ENCODE peak calls at places on chromosomes 7 and 10, in six cellular contexts. One of them, this sample, is unnamed. For H3K36me3, the result is how much of the 10 kb centered on the place peaks cover.

GRCh38 chr7:3151784-3152183 is 108.1 kb upstream of the CARD11 start:
- DNase-seq in adipocyte: no peak
- DNase-seq in CD8-positive, alpha-beta T cell: no peak
- DNase-seq in cardiac muscle cell: no peak
- DNase-seq in effector memory CD4-positive, alpha-beta T cell: no peak
- DNase-seq in ovary: no peak
- DNase-seq in this sample: no peak

GRCh38 chr7:44964384-44964830 is 14.4 kb downstream of the MYO1G start:
- DNase-seq in adipocyte: peak
- DNase-seq in CD8-positive, alpha-beta T cell: no peak
- DNase-seq in cardiac muscle cell: no peak
- DNase-seq in effector memory CD4-positive, alpha-beta T cell: no peak
- DNase-seq in ovary: no peak
- DNase-seq in this sample: peak

GRCh38 chr10:14185501-14186045 is 145.2 kb downstream of the FRMD4A start:
- DNase-seq in adipocyte: no peak
- DNase-seq in CD8-positive, alpha-beta T cell: peak
- DNase-seq in cardiac muscle cell: peak
- DNase-seq in effector memory CD4-positive, alpha-beta T cell: peak
- DNase-seq in ovary: no peak
- DNase-seq in this sample: no peak

GRCh38 chr7:6636741-6637543 is at the start of gene ZNF316:
- DNase-seq in adipocyte: peak
- DNase-seq in CD8-positive, alpha-beta T cell: no peak
- DNase-seq in cardiac muscle cell: peak
- DNase-seq in effector memory CD4-positive, alpha-beta T cell: peak
- DNase-seq in ovary: peak
- DNase-seq in this sample: peak

GRCh38 chr7:111362660-111363059 is 199.6 kb downstream of the IMMP2L start:
- DNase-seq in adipocyte: peak
- DNase-seq in CD8-positive, alpha-beta T cell: no peak
- DNase-seq in cardiac muscle cell: peak
- DNase-seq in effector memory CD4-positive, alpha-beta T cell: no peak
- DNase-seq in ovary: no peak
- DNase-seq in this sample: no peak

GRCh38 chr7:54664235-54665228 is 94.5 kb downstream of the SEC61G start:
- DNase-seq in adipocyte: peak
- DNase-seq in CD8-positive, alpha-beta T cell: no peak
- DNase-seq in cardiac muscle cell: peak
- DNase-seq in effector memory CD4-positive, alpha-beta T cell: no peak
- DNase-seq in ovary: no peak
- DNase-seq in this sample: no peak

GRCh38 chr10:97711640-97712267 is 1.8 kb upstream of the MARVELD1 start:
- DNase-seq in adipocyte: no peak
- DNase-seq in CD8-positive, alpha-beta T cell: no peak
- DNase-seq in cardiac muscle cell: no peak
- DNase-seq in effector memory CD4-positive, alpha-beta T cell: no peak
- DNase-seq in ovary: no peak
- DNase-seq in this sample: no peak

GRCh38 chr10:21912583-21912982 is 90.9 kb downstream of the DNAJC1 start:
- DNase-seq in adipocyte: no peak
- DNase-seq in CD8-positive, alpha-beta T cell: no peak
- DNase-seq in cardiac muscle cell: no peak
- DNase-seq in effector memory CD4-positive, alpha-beta T cell: no peak
- DNase-seq in ovary: no peak
- DNase-seq in this sample: no peak

GRCh38 chr7:92973964-92974363 is 137.6 kb upstream of the CDK6 start:
- DNase-seq in adipocyte: peak
- DNase-seq in CD8-positive, alpha-beta T cell: no peak
- DNase-seq in cardiac muscle cell: no peak
- DNase-seq in effector memory CD4-positive, alpha-beta T cell: no peak
- DNase-seq in ovary: no peak
- DNase-seq in this sample: no peak

GRCh38 chr7:5333121-5334050 is 50.6 kb downstream of the SLC29A4 start:
- DNase-seq in adipocyte: no peak
- DNase-seq in CD8-positive, alpha-beta T cell: no peak
- DNase-seq in cardiac muscle cell: no peak
- DNase-seq in effector memory CD4-positive, alpha-beta T cell: no peak
- DNase-seq in ovary: no peak
- DNase-seq in this sample: no peak

GRCh38 chr10:35089641-35090161 is 440 bp downstream of the CUL2 start:
- DNase-seq in adipocyte: peak
- DNase-seq in CD8-positive, alpha-beta T cell: no peak
- DNase-seq in cardiac muscle cell: peak
- DNase-seq in effector memory CD4-positive, alpha-beta T cell: peak
- DNase-seq in ovary: no peak
- DNase-seq in this sample: no peak

GRCh38 chr7:158943713-158944112 is 87.4 kb downstream of the DYNC2I1 start:
- DNase-seq in adipocyte: no peak
- DNase-seq in CD8-positive, alpha-beta T cell: no peak
- DNase-seq in cardiac muscle cell: no peak
- DNase-seq in effector memory CD4-positive, alpha-beta T cell: no peak
- DNase-seq in ovary: no peak
- DNase-seq in this sample: no peak

GRCh38 chr7:47379629-47380324 is 202.1 kb downstream of the TNS3 start:
- DNase-seq in adipocyte: peak
- DNase-seq in CD8-positive, alpha-beta T cell: no peak
- DNase-seq in cardiac muscle cell: peak
- DNase-seq in effector memory CD4-positive, alpha-beta T cell: no peak
- DNase-seq in ovary: peak
- DNase-seq in this sample: peak

GRCh38 chr7:80950550-80950967 is 31.7 kb upstream of the SEMA3C start:
- DNase-seq in adipocyte: no peak
- DNase-seq in CD8-positive, alpha-beta T cell: no peak
- DNase-seq in cardiac muscle cell: peak
- DNase-seq in effector memory CD4-positive, alpha-beta T cell: no peak
- DNase-seq in ovary: no peak
- DNase-seq in this sample: no peak

GRCh38 chr10:77692782-77693181 is 55.2 kb upstream of the KCNMA1 start:
- DNase-seq in adipocyte: peak
- DNase-seq in CD8-positive, alpha-beta T cell: no peak
- DNase-seq in cardiac muscle cell: no peak
- DNase-seq in effector memory CD4-positive, alpha-beta T cell: no peak
- DNase-seq in ovary: no peak
- DNase-seq in this sample: no peak

GRCh38 chr10:3474266-3474665 is 301.7 kb upstream of the PITRM1 start:
- DNase-seq in adipocyte: no peak
- DNase-seq in CD8-positive, alpha-beta T cell: no peak
- DNase-seq in cardiac muscle cell: no peak
- DNase-seq in effector memory CD4-positive, alpha-beta T cell: no peak
- DNase-seq in ovary: no peak
- DNase-seq in this sample: no peak

GRCh38 chr10:122348512-122348911 is 26.0 kb upstream of the PLEKHA1 start:
- DNase-seq in adipocyte: no peak
- DNase-seq in CD8-positive, alpha-beta T cell: no peak
- DNase-seq in cardiac muscle cell: no peak
- DNase-seq in effector memory CD4-positive, alpha-beta T cell: no peak
- DNase-seq in ovary: no peak
- DNase-seq in this sample: no peak

GRCh38 chr7:101947899-101948298 is 130.5 kb downstream of the CUX1 start:
- DNase-seq in adipocyte: no peak
- DNase-seq in CD8-positive, alpha-beta T cell: no peak
- DNase-seq in cardiac muscle cell: peak
- DNase-seq in effector memory CD4-positive, alpha-beta T cell: no peak
- DNase-seq in ovary: peak
- DNase-seq in this sample: peak

GRCh38 chr7:108348913-108349312 is 107.3 kb downstream of the NRCAM start:
- DNase-seq in adipocyte: peak
- DNase-seq in CD8-positive, alpha-beta T cell: no peak
- DNase-seq in cardiac muscle cell: no peak
- DNase-seq in effector memory CD4-positive, alpha-beta T cell: no peak
- DNase-seq in ovary: no peak
- DNase-seq in this sample: no peak

GRCh38 chr7:16550671-16551070 is 24.0 kb downstream of the LRRC72 start:
- DNase-seq in adipocyte: no peak
- DNase-seq in CD8-positive, alpha-beta T cell: no peak
- DNase-seq in cardiac muscle cell: no peak
- DNase-seq in effector memory CD4-positive, alpha-beta T cell: no peak
- DNase-seq in ovary: no peak
- DNase-seq in this sample: no peak

DNA sequence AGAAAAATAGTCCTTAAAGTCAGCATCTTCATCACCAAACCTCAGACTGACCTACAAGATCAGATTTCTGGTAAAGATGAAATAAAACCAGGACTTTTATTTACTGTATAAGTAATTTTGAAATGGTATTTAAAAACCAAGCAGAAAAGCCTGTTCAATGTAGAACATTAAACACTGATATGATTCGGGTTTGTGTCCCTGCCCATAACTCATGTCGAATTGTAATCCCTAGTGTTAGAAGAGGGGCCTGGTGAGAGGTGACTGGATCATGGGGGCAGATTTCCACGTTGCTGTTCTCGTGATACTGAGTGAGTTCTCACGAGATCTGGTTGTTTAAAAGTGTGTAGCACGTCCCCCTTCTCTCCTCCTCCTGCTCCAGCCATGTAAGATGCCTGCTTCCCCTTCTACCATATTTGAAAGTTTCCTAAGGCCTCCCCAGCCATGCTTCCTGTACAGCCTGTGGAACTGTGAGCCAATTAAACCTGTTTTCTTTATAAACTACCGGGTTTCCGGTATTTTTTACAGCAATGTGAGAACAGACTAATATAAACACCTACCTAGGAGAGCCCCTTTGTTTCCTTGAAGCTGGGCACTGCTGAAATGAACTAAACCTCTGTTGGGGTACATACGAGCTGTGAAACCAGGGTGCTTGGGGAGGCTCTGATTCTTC is 120.1 kb downstream of the KMT2E start:
- DNase-seq in adipocyte: no peak
- DNase-seq in CD8-positive, alpha-beta T cell: no peak
- DNase-seq in cardiac muscle cell: no peak
- DNase-seq in effector memory CD4-positive, alpha-beta T cell: no peak
- DNase-seq in ovary: no peak
- DNase-seq in this sample: no peak
- H3K36me3 ChIP-seq in adipocyte: under half
- H3K36me3 ChIP-seq in CD8-positive, alpha-beta T cell: under half
- H3K36me3 ChIP-seq in cardiac muscle cell: under half
- H3K36me3 ChIP-seq in effector memory CD4-positive, alpha-beta T cell: under half
- H3K36me3 ChIP-seq in ovary: under half
- H3K36me3 ChIP-seq in this sample: under half

GRCh38 chr10:11761431-11761830 is 19.2 kb downstream of the ECHDC3 start:
- DNase-seq in adipocyte: no peak
- DNase-seq in CD8-positive, alpha-beta T cell: no peak
- DNase-seq in cardiac muscle cell: no peak
- DNase-seq in effector memory CD4-positive, alpha-beta T cell: no peak
- DNase-seq in ovary: no peak
- DNase-seq in this sample: no peak

GRCh38 chr10:11760861-11761260 is 18.7 kb downstream of the ECHDC3 start:
- DNase-seq in adipocyte: no peak
- DNase-seq in CD8-positive, alpha-beta T cell: no peak
- DNase-seq in cardiac muscle cell: no peak
- DNase-seq in effector memory CD4-positive, alpha-beta T cell: no peak
- DNase-seq in ovary: no peak
- DNase-seq in this sample: no peak

GRCh38 chr10:11763501-11763861 is 21.3 kb downstream of the ECHDC3 start:
- DNase-seq in adipocyte: no peak
- DNase-seq in CD8-positive, alpha-beta T cell: no peak
- DNase-seq in cardiac muscle cell: no peak
- DNase-seq in effector memory CD4-positive, alpha-beta T cell: no peak
- DNase-seq in ovary: no peak
- DNase-seq in this sample: no peak

GRCh38 chr10:11765141-11765540 is 23.0 kb downstream of the ECHDC3 start:
- DNase-seq in adipocyte: no peak
- DNase-seq in CD8-positive, alpha-beta T cell: no peak
- DNase-seq in cardiac muscle cell: no peak
- DNase-seq in effector memory CD4-positive, alpha-beta T cell: no peak
- DNase-seq in ovary: no peak
- DNase-seq in this sample: no peak

DNA sequence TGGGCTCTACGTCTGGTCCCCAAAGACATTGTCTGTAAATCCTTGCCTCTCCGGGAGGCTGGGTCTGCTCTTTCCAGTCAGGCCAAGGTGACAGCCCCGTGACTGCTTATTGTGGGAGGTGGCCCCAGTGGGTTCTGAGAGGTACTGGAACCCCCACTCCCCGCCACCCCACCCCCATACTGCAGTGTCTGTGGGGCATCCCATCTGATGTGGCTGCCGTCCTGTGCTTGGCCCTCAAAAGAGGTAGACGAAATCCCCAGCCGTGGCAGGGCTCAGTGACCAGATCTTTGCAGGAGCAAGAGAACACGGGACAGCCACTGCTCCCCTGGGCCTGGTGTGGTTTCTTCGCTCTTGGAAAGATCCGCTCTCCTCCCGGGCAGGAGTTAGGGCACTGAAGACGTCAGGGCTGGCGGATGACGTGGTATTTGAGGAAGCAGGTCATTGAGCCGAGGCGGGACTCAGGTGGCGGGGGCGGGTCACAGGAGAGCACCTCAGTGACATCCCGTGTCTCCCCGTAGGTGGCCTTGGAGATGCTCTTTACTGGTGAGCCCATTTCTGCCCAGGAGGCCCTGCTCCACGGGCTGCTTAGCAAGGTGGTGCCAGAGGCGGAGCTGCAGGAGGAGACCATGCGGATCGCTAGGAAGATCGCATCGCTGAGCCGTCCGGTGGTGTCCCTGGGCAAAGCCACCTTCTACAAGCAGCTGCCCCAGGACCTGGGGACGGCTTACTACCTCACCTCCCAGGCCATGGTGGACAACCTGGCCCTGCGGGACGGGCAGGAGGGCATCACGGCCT is 20.7 kb downstream of the ECHDC3 start:
- DNase-seq in adipocyte: no peak
- DNase-seq in CD8-positive, alpha-beta T cell: no peak
- DNase-seq in cardiac muscle cell: no peak
- DNase-seq in effector memory CD4-positive, alpha-beta T cell: no peak
- DNase-seq in ovary: no peak
- DNase-seq in this sample: no peak
- H3K36me3 ChIP-seq in adipocyte: under half
- H3K36me3 ChIP-seq in CD8-positive, alpha-beta T cell: under half
- H3K36me3 ChIP-seq in cardiac muscle cell: under half
- H3K36me3 ChIP-seq in effector memory CD4-positive, alpha-beta T cell: under half
- H3K36me3 ChIP-seq in ovary: under half
- H3K36me3 ChIP-seq in this sample: half or more

GRCh38 chr10:106559442-106559841 is 605.1 kb downstream of the SORCS1 start:
- DNase-seq in adipocyte: peak
- DNase-seq in CD8-positive, alpha-beta T cell: no peak
- DNase-seq in cardiac muscle cell: no peak
- DNase-seq in effector memory CD4-positive, alpha-beta T cell: no peak
- DNase-seq in ovary: no peak
- DNase-seq in this sample: no peak
- H3K36me3 ChIP-seq in adipocyte: under half
- H3K36me3 ChIP-seq in CD8-positive, alpha-beta T cell: under half
- H3K36me3 ChIP-seq in cardiac muscle cell: under half
- H3K36me3 ChIP-seq in effector memory CD4-positive, alpha-beta T cell: under half
- H3K36me3 ChIP-seq in ovary: under half
- H3K36me3 ChIP-seq in this sample: under half

GRCh38 chr10:85444868-85445267 is 921.7 kb downstream of the GRID1 start:
- DNase-seq in adipocyte: no peak
- DNase-seq in CD8-positive, alpha-beta T cell: no peak
- DNase-seq in cardiac muscle cell: no peak
- DNase-seq in effector memory CD4-positive, alpha-beta T cell: no peak
- DNase-seq in ovary: no peak
- DNase-seq in this sample: no peak
- H3K36me3 ChIP-seq in adipocyte: under half
- H3K36me3 ChIP-seq in CD8-positive, alpha-beta T cell: under half
- H3K36me3 ChIP-seq in cardiac muscle cell: under half
- H3K36me3 ChIP-seq in effector memory CD4-positive, alpha-beta T cell: under half
- H3K36me3 ChIP-seq in ovary: under half
- H3K36me3 ChIP-seq in this sample: under half

This sample was measured in gastrocnemius medialis.